ENCODE peak calls at places on chromosome X, in four cellular contexts. N, Y, M and K are unnamed samples.

GRCh38 chrX:50594788-50595187 is 124.2 kb upstream of the DGKK start:
- DNase-seq in N (no peak), Y (no peak), M (no peak), K (no peak)

GRCh38 chrX:118751950-118752783 is 24.8 kb downstream of the IL13RA1 start:
- DNase-seq in N (no peak), Y (peak; percentile 62), M (no peak), K (no peak)

GRCh38 chrX:123818243-123818642 is 41.6 kb upstream of the XIAP start:
- DNase-seq in N (no peak), Y (peak; percentile 96), M (no peak), K (no peak)

GRCh38 chrX:13607996-13608365 is 38.6 kb downstream of the EGFL6 start:
- DNase-seq in N (no peak), Y (peak; percentile 66), M (no peak), K (no peak)

GRCh38 chrX:150224676-150225075 is 138.4 kb upstream of the MAMLD1 start:
- DNase-seq in N (no peak), Y (no peak), M (no peak), K (no peak)

GRCh38 chrX:2486476-2487133 is 14.2 kb downstream of the DHRSX start:
- DNase-seq in N (no peak), Y (no peak), M (no peak), K (no peak)

GRCh38 chrX:41922125-41922521 is 1.2 kb downstream of the CASK start:
- DNase-seq in N (no peak), Y (peak; percentile 37), M (no peak), K (no peak)

GRCh38 chrX:18428006-18428405 is 2.6 kb downstream of the CDKL5 start:
- DNase-seq in N (no peak), Y (peak; percentile 29), M (no peak), K (no peak)

GRCh38 chrX:112867570-112867969 is 26.9 kb upstream of the AMOT start:
- DNase-seq in N (no peak), Y (peak; percentile 2), M (no peak), K (no peak)

GRCh38 chrX:70479197-70479969 is 34.7 kb downstream of the DLG3 start:
- DNase-seq in N (peak; percentile 29), Y (peak; percentile 60), M (peak; percentile 44), K (no peak)

GRCh38 chrX:17361620-17362019 is 13.4 kb upstream of the NHS start:
- DNase-seq in N (no peak), Y (no peak), M (no peak), K (no peak)

GRCh38 chrX:703466-704210 is 73.0 kb downstream of the SHOX start:
- DNase-seq in N (no peak), Y (no peak), M (no peak), K (no peak)

GRCh38 chrX:69093960-69094935 is 71.0 kb downstream of the PJA1 start:
- DNase-seq in N (no peak), Y (peak; percentile 26), M (peak; percentile 14), K (no peak)

GRCh38 chrX:129323115-129323514 is 200.2 kb downstream of the SMARCA1 start:
- DNase-seq in N (no peak), Y (no peak), M (no peak), K (no peak)

GRCh38 chrX:39957816-39958561 is 139.8 kb downstream of the BCOR start:
- DNase-seq in N (no peak), Y (no peak), M (peak; percentile 16), K (no peak)

GRCh38 chrX:148310402-148311200 is 189.8 kb upstream of the AFF2 start:
- DNase-seq in N (no peak), Y (no peak), M (no peak), K (no peak)

GRCh38 chrX:50375481-50376267 is 95.0 kb downstream of the DGKK start:
- DNase-seq in N (no peak), Y (no peak), M (no peak), K (no peak)

GRCh38 chrX:120741452-120741851 is 111.6 kb upstream of the C1GALT1C1 start:
- DNase-seq in N (no peak), Y (peak; percentile 9), M (no peak), K (no peak)

GRCh38 chrX:15914486-15914885 is 59.9 kb upstream of the AP1S2 start:
- DNase-seq in N (no peak), Y (no peak), M (no peak), K (no peak)

GRCh38 chrX:41779058-41779564 is 55.1 kb downstream of the GPR82 start:
- DNase-seq in N (peak; percentile 47), Y (peak; percentile 68), M (no peak), K (peak; percentile 51)

GRCh38 chrX:140733766-140734342 is 24.3 kb downstream of the LINC00632 start:
- DNase-seq in N (no peak), Y (peak; percentile 25), M (peak; percentile 13), K (no peak)

GRCh38 chrX:136147320-136147901 is at the start of gene FHL1:
- DNase-seq in N (no peak), Y (no peak), M (no peak), K (no peak)

GRCh38 chrX:102129473-102129872 is 4.0 kb downstream of the TCEAL2 start:
- DNase-seq in N (no peak), Y (no peak), M (no peak), K (no peak)

GRCh38 chrX:18707442-18708049 is at the start of gene PPEF1:
- DNase-seq in N (no peak), Y (no peak), M (no peak), K (no peak)

GRCh38 chrX:119635179-119635578 is 29.0 kb upstream of the NKRF start:
- DNase-seq in N (no peak), Y (no peak), M (no peak), K (no peak)

GRCh38 chrX:107396235-107396634 is 53.2 kb upstream of the FRMPD3 start:
- DNase-seq in N (no peak), Y (no peak), M (no peak), K (no peak)

GRCh38 chrX:13164611-13165010 is 120.2 kb upstream of the FAM9C start:
- DNase-seq in N (no peak), Y (no peak), M (no peak), K (no peak)

GRCh38 chrX:71400710-71401109 is 34.6 kb downstream of the TAF1 start:
- DNase-seq in N (no peak), Y (no peak), M (no peak), K (no peak)

GRCh38 chrX:53637479-53637878 is 49.0 kb downstream of the HUWE1 start:
- DNase-seq in N (no peak), Y (no peak), M (no peak), K (no peak)

GRCh38 chrX:23776363-23776762 is 6.6 kb upstream of the SAT1 start:
- DNase-seq in N (no peak), Y (no peak), M (no peak), K (no peak)

GRCh38 chrX:38768079-38768478 is 33.2 kb upstream of the MID1IP1 start:
- DNase-seq in N (peak; percentile 6), Y (peak; percentile 6), M (no peak), K (no peak)

GRCh38 chrX:10634681-10635161 is 14.3 kb upstream of the MID1 start:
- DNase-seq in N (peak; percentile 68), Y (peak; percentile 95), M (no peak), K (no peak)

GRCh38 chrX:10631416-10632145 is 11.2 kb upstream of the MID1 start:
- DNase-seq in N (no peak), Y (no peak), M (no peak), K (no peak)

GRCh38 chrX:10636851-10637250 is 16.5 kb upstream of the MID1 start:
- DNase-seq in N (no peak), Y (no peak), M (no peak), K (no peak)

GRCh38 chrX:10633722-10634121 is 13.3 kb upstream of the MID1 start:
- DNase-seq in N (peak; percentile 68), Y (peak; percentile 90), M (no peak), K (peak; percentile 65)

GRCh38 chrX:10636337-10636736 is 16.0 kb upstream of the MID1 start:
- DNase-seq in N (no peak), Y (peak; percentile 46), M (no peak), K (no peak)
- TF ChIP-seq CTCF in N (peak; percentile 72), Y (peak; percentile 73), M (peak; percentile 71), K (peak; percentile 70)

GRCh38 chrX:154365997-154366665 is 8.3 kb downstream of the FLNA start:
- DNase-seq in N (no peak), Y (no peak), M (no peak), K (no peak)
- H3K4me3 ChIP-seq in N (no peak overlapping the region), Y (no peak overlapping the region), M (no peak overlapping the region), K (no peak overlapping the region)

GRCh38 chrX:52359614-52360232 is 9.1 kb upstream of the XAGE2 start:
- DNase-seq in N (no peak), Y (no peak), M (no peak), K (no peak)

GRCh38 chrX:52368368-52369055 is at the start of gene XAGE2:
- DNase-seq in N (no peak), Y (no peak), M (no peak), K (no peak)

GRCh38 chrX:52363247-52363883 is 5.5 kb upstream of the XAGE2 start:
- DNase-seq in N (no peak), Y (no peak), M (no peak), K (peak; percentile 4)
- TF ChIP-seq CTCF in N (peak; percentile 24), Y (peak; percentile 3), M (peak; percentile 20), K (peak; percentile 22)

GRCh38 chrX:10832103-10832502 is 211.7 kb upstream of the MID1 start:
- DNase-seq in N (no peak), Y (no peak), M (no peak), K (no peak)

GRCh38 chrX:10828640-10829039 is 208.3 kb upstream of the MID1 start:
- DNase-seq in N (no peak), Y (no peak), M (no peak), K (no peak)

DNA sequence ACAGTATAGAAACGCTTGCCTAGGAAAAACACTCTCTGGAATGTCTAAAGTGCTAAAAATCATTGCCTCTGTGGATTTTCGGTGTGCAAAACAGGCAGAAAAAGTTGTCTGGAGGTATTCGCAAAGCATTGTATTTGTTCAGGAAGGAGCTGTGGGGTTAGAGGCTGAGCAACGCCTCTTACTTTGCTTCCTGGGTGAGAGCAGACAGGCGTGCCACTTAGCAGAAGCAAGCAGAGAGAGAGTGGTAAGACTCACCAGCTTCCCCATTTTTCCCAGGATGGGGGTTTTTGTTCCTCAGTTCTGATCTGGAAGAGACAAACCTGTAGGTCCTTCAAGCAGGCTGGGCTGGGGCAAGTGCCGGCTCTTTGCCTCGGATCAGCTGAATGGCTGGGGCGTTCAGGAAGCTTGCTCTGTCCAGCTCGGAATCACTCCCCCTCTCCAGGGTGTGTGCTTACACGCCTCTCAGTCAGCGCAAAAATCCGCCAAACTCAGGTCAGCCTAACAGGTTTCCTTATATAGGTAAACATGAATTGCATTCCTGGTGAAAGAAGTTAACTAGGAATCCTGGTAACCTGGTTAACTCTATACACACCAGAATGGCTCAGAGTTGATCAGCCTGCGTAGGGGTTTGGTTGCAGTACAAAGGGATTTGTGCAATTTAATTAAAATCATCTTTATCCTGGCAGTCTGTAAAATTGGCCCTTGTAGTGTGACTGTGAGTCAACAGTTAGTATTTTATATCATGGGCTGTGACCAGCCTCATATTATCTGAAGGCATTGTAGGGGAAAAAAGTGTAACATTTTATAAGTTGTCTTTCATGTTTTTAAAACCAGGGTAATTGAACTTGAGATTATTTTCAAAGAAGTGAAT is 213.1 kb upstream of the MID1 start:
- DNase-seq in N (no peak), Y (peak; percentile 61), M (no peak), K (peak; percentile 38)
- H3K4me3 ChIP-seq in N (no peak overlapping the region), Y (peak overlapping the region; percentile 41), M (peak overlapping the region; percentile 35), K (peak overlapping the region; percentile 43)